ENCODE peak calls at places on chromosomes 7 and 10, in four cellular contexts. B, W, S and Q are unnamed samples.

GRCh38 chr10:120517881-120518484 is 61.0 kb downstream of the PLPP4 start:
- DNase-seq in B (peak), S (no peak), W (no peak), Q (no peak)

GRCh38 chr10:94490789-94491039 is 54.9 kb upstream of the HELLS start:
- DNase-seq in S (no peak), W (no peak), B (no peak), Q (no peak)

GRCh38 chr10:133332936-133333699 is 3.6 kb downstream of the CALY start:
- DNase-seq in S (no peak), B (no peak), W (no peak), Q (no peak)

GRCh38 chr7:6395898-6396582 is 51.7 kb downstream of the DAGLB start:
- DNase-seq in S (no peak), W (peak), B (no peak), Q (no peak)

GRCh38 chr10:69359089-69360025 is 57.4 kb downstream of the TACR2 start:
- DNase-seq in B (no peak), S (peak), W (no peak), Q (no peak)

GRCh38 chr10:110214380-110214826 is 7.0 kb downstream of the MXI1 start:
- DNase-seq in B (peak), W (no peak), S (no peak), Q (peak)

GRCh38 chr7:137953043-137953691 is 48.7 kb downstream of the CREB3L2 start:
- DNase-seq in W (no peak), S (no peak), B (peak), Q (no peak)

GRCh38 chr10:79105164-79105739 is 36.5 kb downstream of the ZMIZ1 start:
- DNase-seq in B (no peak), W (no peak), S (no peak), Q (no peak)

GRCh38 chr10:52644678-52645434 is 127.7 kb downstream of the MBL2 start:
- DNase-seq in W (peak), B (peak), S (no peak), Q (peak)

GRCh38 chr7:79880312-79880711 is 254.3 kb upstream of the GNAI1 start:
- DNase-seq in B (no peak), W (no peak), S (no peak), Q (no peak)

GRCh38 chr10:117411440-117412428 is 36.5 kb upstream of the PDZD8 start:
- DNase-seq in B (peak), S (no peak), W (no peak), Q (no peak)

GRCh38 chr10:120369831-120370230 is 87.2 kb upstream of the PLPP4 start:
- DNase-seq in S (no peak), W (no peak), B (peak), Q (no peak)

GRCh38 chr7:102875700-102876192 is 37.1 kb upstream of the LRRC17 start:
- DNase-seq in B (peak), W (no peak), S (no peak), Q (peak)

GRCh38 chr7:85068796-85069195 is 118.1 kb downstream of the SEMA3D start:
- DNase-seq in S (no peak), W (no peak), B (peak), Q (no peak)

GRCh38 chr10:69583106-69583505 is 9.9 kb upstream of the NEUROG3 start:
- DNase-seq in S (no peak), W (no peak), B (no peak), Q (no peak)

GRCh38 chr7:127838816-127839415 is 186.9 kb downstream of the SND1 start:
- DNase-seq in B (no peak), W (no peak), S (no peak), Q (peak)

GRCh38 chr7:68256295-68256694 is 1259.7 kb downstream of the TYW1 start:
- DNase-seq in B (no peak), S (no peak), W (no peak), Q (no peak)

GRCh38 chr7:133345690-133346421 is 93.0 kb downstream of the EXOC4 start:
- DNase-seq in B (no peak), S (no peak), W (no peak), Q (no peak)

GRCh38 chr7:151452141-151452571 is 12.2 kb upstream of the CRYGN start:
- DNase-seq in W (peak), S (peak), B (no peak), Q (no peak)

GRCh38 chr7:129774359-129774758 is 162.8 kb downstream of the NRF1 start:
- DNase-seq in W (no peak), S (no peak), B (no peak), Q (no peak)

GRCh38 chr7:8442814-8443304 is 9.4 kb downstream of the NXPH1 start:
- DNase-seq in W (no peak), S (peak), B (peak), Q (peak)

GRCh38 chr7:98875501-98875900 is 2.8 kb upstream of the TRRAP start:
- DNase-seq in W (no peak), B (no peak), S (no peak), Q (no peak)

GRCh38 chr10:79313911-79314439 is 33.3 kb upstream of the PPIF start:
- DNase-seq in W (no peak), B (no peak), S (no peak), Q (no peak)

GRCh38 chr7:55206235-55207029 is 158.7 kb upstream of the LANCL2 start:
- DNase-seq in B (peak), S (no peak), W (no peak), Q (no peak)

GRCh38 chr10:99435986-99436633 is 5.7 kb upstream of the GOT1 start:
- DNase-seq in S (no peak), B (peak), W (no peak), Q (no peak)

GRCh38 chr10:61183971-61184370 is 240.0 kb upstream of the RHOBTB1 start:
- DNase-seq in W (no peak), B (no peak), S (no peak), Q (no peak)

GRCh38 chr7:36311539-36311938 is 78.1 kb upstream of the ANLN start:
- DNase-seq in W (no peak), S (no peak), B (no peak), Q (no peak)

GRCh38 chr7:130492519-130493274 is 812 bp downstream of the MEST start:
- DNase-seq in W (no peak), S (no peak), B (peak), Q (peak)

GRCh38 chr10:61896854-61897661 is 4.4 kb upstream of the ARID5B start:
- DNase-seq in S (peak), B (peak), W (peak), Q (peak)

GRCh38 chr10:78588194-78588811 is 480.5 kb upstream of the ZMIZ1 start:
- DNase-seq in W (peak), B (no peak), S (no peak), Q (no peak)

GRCh38 chr10:116710021-116710420 is 32.3 kb downstream of the HSPA12A start:
- DNase-seq in B (no peak), S (no peak), W (no peak), Q (no peak)